ENCODE peak calls at places on chromosome 22, in four cellular contexts. W is GM13977, E is HCT116, N is astrocyte of the cerebellum. U is an unnamed sample.
A peak's percentile ranks its signal among the peaks of the same experiment; 100 is the strongest.

GRCh38 chr22:30251661-30252226 is 5.2 kb upstream of the LIF start:
- DNase-seq in E (no peak), N (no peak), W (no peak), U (no peak)

GRCh38 chr22:32325416-32325801 is 32.3 kb upstream of the RFPL3 start:
- DNase-seq in W (no peak), N (no peak), E (no peak), U (no peak)

GRCh38 chr22:50012201-50013181 is at the start of gene IL17REL:
- DNase-seq in N (no peak), E (no peak), W (no peak), U (no peak)

GRCh38 chr22:17890245-17890671 is 116.0 kb upstream of the BID start:
- DNase-seq in W (no peak), E (no peak), N (no peak), U (no peak)

GRCh38 chr22:27581688-27582087 is 219.9 kb downstream of the MN1 start:
- DNase-seq in N (no peak), E (no peak), W (no peak), U (no peak)

GRCh38 chr22:27488456-27489224 is 312.9 kb downstream of the MN1 start:
- DNase-seq in W (no peak), N (no peak), E (no peak), U (no peak)

GRCh38 chr22:18113680-18114394 is 3.2 kb downstream of the TUBA8 start:
- DNase-seq in E (no peak), N (no peak), W (no peak), U (no peak)

GRCh38 chr22:38864361-38865191 is 7.4 kb downstream of the CBX6 start:
- DNase-seq in E (no peak), W (no peak), N (no peak), U (no peak)

GRCh38 chr22:20247010-20247505 is 21.1 kb downstream of the RTN4R start:
- DNase-seq in E (no peak), W (peak; percentile 89), N (no peak), U (peak; percentile 32)

GRCh38 chr22:36117053-36117554 is 43.5 kb downstream of the APOL3 start:
- DNase-seq in W (no peak), N (no peak), E (no peak), U (no peak)

GRCh38 chr22:38873469-38874411 is 1.7 kb upstream of the CBX6 start:
- DNase-seq in E (no peak), N (no peak), W (peak; percentile 79), U (no peak)

GRCh38 chr22:48796295-48797015 is 1031.2 kb downstream of the BRD1 start:
- DNase-seq in N (no peak), W (no peak), E (no peak), U (no peak)

GRCh38 chr22:38872831-38873248 is 824 bp upstream of the CBX6 start:
- DNase-seq in E (no peak), W (peak; percentile 17), N (no peak), U (no peak)

GRCh38 chr22:22460060-22460459 is 48.5 kb downstream of the ZNF280B start:
- DNase-seq in N (no peak), W (no peak), E (no peak), U (no peak)

GRCh38 chr22:24146190-24146616 is 35.1 kb upstream of the SUSD2 start:
- DNase-seq in N (no peak), E (no peak), W (peak; percentile 70), U (peak; percentile 71)

GRCh38 chr22:46106279-46107022 is 43.9 kb upstream of the PPARA start:
- DNase-seq in W (no peak), E (no peak), N (no peak), U (no peak)